ENCODE peak calls at places on chromosomes 13 and 19, in nine cellular contexts. E, I, J, T, Z, O, S, P and W are unnamed samples.

GRCh38 chr19:5987077-5987818 is 9.3 kb upstream of the RANBP3 start:
- DNase-seq in E (peak), I (peak), J (peak), T (peak), Z (peak), O (peak), S (peak), P (peak), W (peak)

GRCh38 chr13:95533545-95534135 is 18.9 kb upstream of the CLDN10 start:
- DNase-seq in E (no peak), I (no peak), J (no peak), T (no peak), Z (no peak), O (peak), S (no peak), P (no peak), W (peak)

GRCh38 chr19:39052243-39052746 is 19.9 kb upstream of the FBXO27 start:
- DNase-seq in E (peak), I (peak), J (peak), T (peak), Z (no peak), O (peak), S (no peak), P (peak), W (peak)

GRCh38 chr19:24074720-24075119 is 12.3 kb upstream of the ZNF254 start:
- DNase-seq in E (no peak), I (no peak), J (peak), T (peak), Z (peak), O (no peak), S (no peak), P (no peak), W (peak)

GRCh38 chr19:45349126-45349415 is 8.5 kb downstream of the KLC3 start:
- DNase-seq in E (no peak), I (no peak), J (no peak), T (no peak), Z (no peak), O (no peak), S (no peak), P (no peak), W (no peak)

GRCh38 chr13:25752957-25753540 is 298.8 kb downstream of the SHISA2 start:
- DNase-seq in E (no peak), I (peak), J (peak), T (peak), Z (peak), O (no peak), S (no peak), P (no peak), W (no peak)

GRCh38 chr19:10686661-10687517 is 14.3 kb upstream of the QTRT1 start:
- DNase-seq in E (no peak), I (peak), J (no peak), T (peak), Z (no peak), O (no peak), S (no peak), P (no peak), W (no peak)

GRCh38 chr19:33683881-33684549 is 62.3 kb downstream of the CHST8 start:
- DNase-seq in E (no peak), I (peak), J (peak), T (peak), Z (no peak), O (peak), S (no peak), P (peak), W (peak)

GRCh38 chr13:48334534-48335127 is 31.1 kb downstream of the RB1 start:
- DNase-seq in E (peak), I (peak), J (peak), T (no peak), Z (no peak), O (no peak), S (peak), P (no peak), W (peak)

GRCh38 chr19:31066385-31066784 is 282.9 kb downstream of the TSHZ3 start:
- DNase-seq in E (no peak), I (peak), J (peak), T (peak), Z (peak), O (no peak), S (no peak), P (no peak), W (peak)

GRCh38 chr19:34241513-34242337 is 12.6 kb upstream of the GARRE1 start:
- DNase-seq in E (no peak), I (no peak), J (no peak), T (no peak), Z (no peak), O (peak), S (peak), P (peak), W (peak)

GRCh38 chr19:9858766-9859165 is 23.6 kb downstream of the PIN1 start:
- DNase-seq in E (no peak), I (no peak), J (no peak), T (no peak), Z (no peak), O (no peak), S (no peak), P (no peak), W (no peak)

GRCh38 chr19:34041922-34042521 is 130.3 kb upstream of the LSM14A start:
- DNase-seq in E (peak), I (peak), J (peak), T (peak), Z (no peak), O (peak), S (no peak), P (peak), W (peak)

GRCh38 chr13:77751513-77752456 is 54.3 kb downstream of the SLAIN1 start:
- DNase-seq in E (peak), I (peak), J (peak), T (peak), Z (peak), O (peak), S (peak), P (peak), W (peak)

GRCh38 chr13:50635504-50635903 is 208.0 kb downstream of the DLEU7 start:
- DNase-seq in E (no peak), I (no peak), J (no peak), T (no peak), Z (no peak), O (no peak), S (no peak), P (no peak), W (peak)

GRCh38 chr13:102220681-102221228 is 181.1 kb downstream of the FGF14 start:
- DNase-seq in E (no peak), I (no peak), J (no peak), T (no peak), Z (no peak), O (no peak), S (no peak), P (no peak), W (no peak)